ENCODE peak calls at places on chromosomes 2 and 18, in four cellular contexts. N is heart left ventricle, H is hepatocyte, M is heart right ventricle. Q is an unnamed sample.

GRCh38 chr2:69013837-69014796 is 1.1 kb downstream of the ANTXR1 start:
- DNase-seq in N (no peak), H (peak), M (no peak), Q (no peak)

GRCh38 chr2:159030674-159031380 is 62.4 kb downstream of the TANC1 start:
- DNase-seq in N (peak), H (peak), M (peak), Q (peak)

GRCh38 chr18:66553824-66554223 is 50.1 kb downstream of the CDH19 start:
- DNase-seq in N (no peak), H (no peak), M (no peak), Q (no peak)

GRCh38 chr2:186780701-186781316 is 68.2 kb downstream of the ZSWIM2 start:
- DNase-seq in N (no peak), H (peak), M (no peak), Q (no peak)

GRCh38 chr18:74478876-74479275 is 17.3 kb upstream of the CNDP2 start:
- DNase-seq in N (no peak), H (no peak), M (no peak), Q (no peak)

GRCh38 chr2:64001382-64002101 is 17.7 kb downstream of the VPS54 start:
- DNase-seq in N (no peak), H (no peak), M (no peak), Q (peak)

GRCh38 chr2:43157506-43158232 is 68.7 kb downstream of the ZFP36L2 start:
- DNase-seq in N (no peak), H (no peak), M (no peak), Q (no peak)

GRCh38 chr18:33051397-33051796 is 278.6 kb upstream of the KLHL14 start:
- DNase-seq in N (no peak), H (peak), M (no peak), Q (no peak)

GRCh38 chr18:13716916-13717315 is 9.4 kb downstream of the FAM210A start:
- DNase-seq in N (no peak), H (no peak), M (no peak), Q (no peak)

GRCh38 chr2:204539010-204539385 is 6.3 kb upstream of the PARD3B start:
- DNase-seq in N (no peak), H (no peak), M (no peak), Q (no peak)

GRCh38 chr2:69660084-69660483 is 16.5 kb upstream of the AAK1 start:
- DNase-seq in N (no peak), H (no peak), M (no peak), Q (no peak)

GRCh38 chr18:37729715-37730114 is 164.1 kb upstream of the CELF4 start:
- DNase-seq in N (no peak), H (no peak), M (no peak), Q (no peak)

GRCh38 chr2:37623971-37624897 is 47.2 kb downstream of the CDC42EP3 start:
- DNase-seq in N (no peak), H (no peak), M (no peak), Q (no peak)

GRCh38 chr2:99944019-99944418 is 198.4 kb downstream of the AFF3 start:
- DNase-seq in N (no peak), H (no peak), M (no peak), Q (no peak)

GRCh38 chr2:12486205-12487118 is 230.3 kb upstream of the TRIB2 start:
- DNase-seq in N (no peak), H (peak), M (no peak), Q (no peak)

GRCh38 chr2:60745761-60746160 is 10.3 kb upstream of the PAPOLG start:
- DNase-seq in N (no peak), H (no peak), M (no peak), Q (no peak)

GRCh38 chr18:69518989-69519388 is 118.3 kb downstream of the DOK6 start:
- DNase-seq in N (no peak), H (no peak), M (no peak), Q (no peak)

GRCh38 chr2:169761251-169761969 is 27.8 kb downstream of the KLHL23 start:
- DNase-seq in N (no peak), H (peak), M (no peak), Q (no peak)

GRCh38 chr2:8728305-8729015 is 46.6 kb downstream of the ID2 start:
- DNase-seq in N (no peak), H (no peak), M (no peak), Q (no peak)

GRCh38 chr18:46084431-46084830 is 12.4 kb upstream of the PSTPIP2 start:
- DNase-seq in N (no peak), H (no peak), M (no peak), Q (no peak)

GRCh38 chr2:48508461-48509124 is 21.4 kb upstream of the STON1 start:
- DNase-seq in N (no peak), H (peak), M (no peak), Q (no peak)

GRCh38 chr2:38375711-38376345 is 1.2 kb downstream of the ATL2 start:
- DNase-seq in N (peak), H (no peak), M (peak), Q (peak)

GRCh38 chr2:64939332-64939917 is 49.8 kb upstream of the SLC1A4 start:
- DNase-seq in N (no peak), H (no peak), M (no peak), Q (no peak)

GRCh38 chr18:59837586-59837985 is 62.2 kb upstream of the PMAIP1 start:
- DNase-seq in N (peak), H (peak), M (no peak), Q (no peak)

GRCh38 chr2:173229086-173229485 is 125.6 kb upstream of the CDCA7 start:
- DNase-seq in N (no peak), H (no peak), M (no peak), Q (no peak)

GRCh38 chr2:229401126-229401865 is 130.2 kb upstream of the PID1 start:
- DNase-seq in N (no peak), H (no peak), M (no peak), Q (no peak)

GRCh38 chr2:3864943-3865664 is 161.7 kb downstream of the DCDC2C start:
- DNase-seq in N (no peak), H (no peak), M (no peak), Q (no peak)

GRCh38 chr2:28507806-28508764 is 12.2 kb downstream of the PLB1 start:
- DNase-seq in N (no peak), H (peak), M (no peak), Q (no peak)

GRCh38 chr2:206289391-206289790 is 14.9 kb downstream of the ZDBF2 start:
- DNase-seq in N (no peak), H (no peak), M (no peak), Q (no peak)

GRCh38 chr2:134261398-134262131 is 7.7 kb downstream of the MGAT5 start:
- DNase-seq in N (no peak), H (no peak), M (no peak), Q (no peak)
- H3K27ac ChIP-seq in N (peak), H (peak), M (peak), Q (no peak)

GRCh38 chr2:174984561-174984960 is 20.6 kb downstream of the CHN1 start:
- DNase-seq in N (no peak), H (no peak), M (no peak), Q (no peak)
- H3K27ac ChIP-seq in N (no peak), H (no peak), M (no peak), Q (no peak)

GRCh38 chr2:30447149-30448045 is at the start of gene LCLAT1:
- DNase-seq in N (peak), H (peak), M (peak), Q (peak)

GRCh38 chr2:30444283-30444682 is 2.8 kb upstream of the LCLAT1 start:
- DNase-seq in N (no peak), H (no peak), M (no peak), Q (peak)

GRCh38 chr2:30448308-30448707 is 1.3 kb downstream of the LCLAT1 start:
- DNase-seq in N (no peak), H (no peak), M (no peak), Q (no peak)

GRCh38 chr2:30445266-30445821 is 1.7 kb upstream of the LCLAT1 start:
- DNase-seq in N (no peak), H (no peak), M (no peak), Q (peak)

GRCh38 chr2:30446602-30447148 is 371 bp upstream of the LCLAT1 start:
- DNase-seq in N (no peak), H (no peak), M (no peak), Q (no peak)
- H3K27ac ChIP-seq in N (peak), H (peak), M (peak), Q (peak)

DNA sequence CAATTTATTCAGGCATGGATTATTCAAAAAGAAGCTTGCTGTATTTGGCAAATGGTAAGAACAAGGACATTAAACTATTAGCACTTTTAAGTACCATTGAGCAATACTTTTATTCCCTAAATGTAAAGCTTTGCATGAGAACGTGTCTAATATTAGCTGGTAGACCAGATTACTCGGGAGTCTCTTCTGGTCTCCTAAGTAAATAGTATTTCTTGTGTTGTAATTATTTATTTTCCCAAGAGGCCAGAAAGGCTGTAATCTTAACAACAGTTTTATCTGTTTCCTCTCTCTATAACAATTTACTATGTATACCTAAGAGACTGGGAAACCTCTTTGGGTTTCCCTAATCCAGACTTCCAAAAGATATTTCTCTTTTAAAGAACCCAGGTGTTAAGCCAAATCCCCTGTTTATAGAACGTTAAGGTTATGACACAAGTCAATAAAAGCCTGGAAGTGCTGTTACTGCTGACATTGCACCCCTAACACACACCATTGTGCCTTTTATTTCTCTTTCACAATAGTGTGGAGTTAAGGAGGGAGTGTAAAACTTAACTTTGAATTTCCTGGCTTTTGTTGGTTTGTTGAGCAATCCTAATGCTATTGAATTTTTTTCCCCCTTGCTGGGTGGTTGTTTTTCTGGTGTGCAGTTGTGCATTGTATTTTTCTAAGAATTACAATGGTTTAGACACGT is 192.6 kb downstream of the MTX2 start:
- DNase-seq in N (no peak), H (no peak), M (no peak), Q (no peak)
- H3K27ac ChIP-seq in N (no peak), H (no peak), M (peak), Q (peak)

GRCh38 chr18:4836146-4836545 is 360.9 kb downstream of the AKAIN1 start:
- DNase-seq in N (no peak), H (no peak), M (no peak), Q (no peak)

GRCh38 chr18:4831791-4832375 is 365.2 kb downstream of the AKAIN1 start:
- DNase-seq in N (no peak), H (no peak), M (no peak), Q (no peak)

GRCh38 chr18:4831127-4831526 is 365.9 kb downstream of the AKAIN1 start:
- DNase-seq in N (no peak), H (no peak), M (no peak), Q (no peak)
- H3K27ac ChIP-seq in N (no peak), H (no peak), M (no peak), Q (no peak)

GRCh38 chr2:23563673-23564617 is 179.0 kb downstream of the KLHL29 start:
- DNase-seq in N (peak), H (no peak), M (peak), Q (peak)
- H3K27ac ChIP-seq in N (no peak), H (peak), M (peak), Q (peak)

Q was measured in psoas muscle.